ENCODE peak calls at places on chromosomes 16 and 17, in ten cellular contexts. One of them, this sample, is unnamed.

GRCh38 chr17:57889892-57890856 is 40.3 kb upstream of the MRPS23 start:
- DNase-seq in BE2C: peak
- DNase-seq in upper lobe of right lung: peak
- DNase-seq in stomach: peak
- DNase-seq in endodermal cell: peak
- DNase-seq in IMR-90: peak
- DNase-seq in tibial artery: peak
- DNase-seq in breast epithelium: peak
- DNase-seq in A549: peak
- DNase-seq in heart right ventricle: peak
- DNase-seq in this sample: peak

GRCh38 chr16:50198802-50199410 is 45.8 kb downstream of the TENT4B start:
- DNase-seq in BE2C: no peak
- DNase-seq in upper lobe of right lung: no peak
- DNase-seq in stomach: no peak
- DNase-seq in endodermal cell: no peak
- DNase-seq in IMR-90: no peak
- DNase-seq in tibial artery: no peak
- DNase-seq in breast epithelium: no peak
- DNase-seq in A549: no peak
- DNase-seq in heart right ventricle: no peak
- DNase-seq in this sample: no peak

GRCh38 chr17:42409467-42410351 is 13.3 kb downstream of the CAVIN1 start:
- DNase-seq in BE2C: no peak
- DNase-seq in upper lobe of right lung: peak
- DNase-seq in stomach: peak
- DNase-seq in endodermal cell: peak
- DNase-seq in IMR-90: peak
- DNase-seq in tibial artery: peak
- DNase-seq in breast epithelium: peak
- DNase-seq in A549: peak
- DNase-seq in heart right ventricle: peak
- DNase-seq in this sample: peak

GRCh38 chr16:50862818-50863672 is 121.2 kb downstream of the CYLD start:
- DNase-seq in BE2C: no peak
- DNase-seq in upper lobe of right lung: no peak
- DNase-seq in stomach: no peak
- DNase-seq in endodermal cell: no peak
- DNase-seq in IMR-90: no peak
- DNase-seq in tibial artery: no peak
- DNase-seq in breast epithelium: no peak
- DNase-seq in A549: no peak
- DNase-seq in heart right ventricle: no peak
- DNase-seq in this sample: no peak

GRCh38 chr16:6682142-6682811 is 650.4 kb upstream of the RBFOX1 start:
- DNase-seq in BE2C: peak
- DNase-seq in upper lobe of right lung: peak
- DNase-seq in stomach: peak
- DNase-seq in endodermal cell: peak
- DNase-seq in IMR-90: no peak
- DNase-seq in tibial artery: peak
- DNase-seq in breast epithelium: no peak
- DNase-seq in A549: peak
- DNase-seq in heart right ventricle: peak
- DNase-seq in this sample: no peak

GRCh38 chr17:29929006-29929543 is 953 bp downstream of the SSH2 start:
- DNase-seq in BE2C: peak
- DNase-seq in upper lobe of right lung: no peak
- DNase-seq in stomach: peak
- DNase-seq in endodermal cell: peak
- DNase-seq in IMR-90: no peak
- DNase-seq in tibial artery: no peak
- DNase-seq in breast epithelium: no peak
- DNase-seq in A549: no peak
- DNase-seq in heart right ventricle: no peak
- DNase-seq in this sample: no peak

GRCh38 chr17:41666708-41667279 is 21.9 kb upstream of the EIF1 start:
- DNase-seq in BE2C: peak
- DNase-seq in upper lobe of right lung: peak
- DNase-seq in stomach: peak
- DNase-seq in endodermal cell: peak
- DNase-seq in IMR-90: peak
- DNase-seq in tibial artery: peak
- DNase-seq in breast epithelium: peak
- DNase-seq in A549: peak
- DNase-seq in heart right ventricle: peak
- DNase-seq in this sample: peak

GRCh38 chr17:28973414-28973813 is 22.1 kb upstream of the PHF12 start:
- DNase-seq in BE2C: peak
- DNase-seq in upper lobe of right lung: peak
- DNase-seq in stomach: no peak
- DNase-seq in endodermal cell: no peak
- DNase-seq in IMR-90: peak
- DNase-seq in tibial artery: no peak
- DNase-seq in breast epithelium: no peak
- DNase-seq in A549: no peak
- DNase-seq in heart right ventricle: peak
- DNase-seq in this sample: peak

GRCh38 chr17:15291674-15292361 is 26.7 kb upstream of the PMP22 start:
- DNase-seq in BE2C: no peak
- DNase-seq in upper lobe of right lung: no peak
- DNase-seq in stomach: peak
- DNase-seq in endodermal cell: no peak
- DNase-seq in IMR-90: peak
- DNase-seq in tibial artery: no peak
- DNase-seq in breast epithelium: no peak
- DNase-seq in A549: no peak
- DNase-seq in heart right ventricle: no peak
- DNase-seq in this sample: peak

GRCh38 chr17:15289285-15290185 is 24.4 kb upstream of the PMP22 start:
- DNase-seq in BE2C: peak
- DNase-seq in upper lobe of right lung: no peak
- DNase-seq in stomach: no peak
- DNase-seq in endodermal cell: no peak
- DNase-seq in IMR-90: peak
- DNase-seq in tibial artery: no peak
- DNase-seq in breast epithelium: no peak
- DNase-seq in A549: peak
- DNase-seq in heart right ventricle: no peak
- DNase-seq in this sample: peak

GRCh38 chr17:15290186-15290536 is 25.0 kb upstream of the PMP22 start:
- DNase-seq in BE2C: no peak
- DNase-seq in upper lobe of right lung: no peak
- DNase-seq in stomach: no peak
- DNase-seq in endodermal cell: no peak
- DNase-seq in IMR-90: no peak
- DNase-seq in tibial artery: no peak
- DNase-seq in breast epithelium: no peak
- DNase-seq in A549: no peak
- DNase-seq in heart right ventricle: no peak
- DNase-seq in this sample: no peak

GRCh38 chr17:15288859-15289258 is 23.7 kb upstream of the PMP22 start:
- DNase-seq in BE2C: no peak
- DNase-seq in upper lobe of right lung: no peak
- DNase-seq in stomach: no peak
- DNase-seq in endodermal cell: no peak
- DNase-seq in IMR-90: no peak
- DNase-seq in tibial artery: no peak
- DNase-seq in breast epithelium: no peak
- DNase-seq in A549: no peak
- DNase-seq in heart right ventricle: no peak
- DNase-seq in this sample: no peak

DNA sequence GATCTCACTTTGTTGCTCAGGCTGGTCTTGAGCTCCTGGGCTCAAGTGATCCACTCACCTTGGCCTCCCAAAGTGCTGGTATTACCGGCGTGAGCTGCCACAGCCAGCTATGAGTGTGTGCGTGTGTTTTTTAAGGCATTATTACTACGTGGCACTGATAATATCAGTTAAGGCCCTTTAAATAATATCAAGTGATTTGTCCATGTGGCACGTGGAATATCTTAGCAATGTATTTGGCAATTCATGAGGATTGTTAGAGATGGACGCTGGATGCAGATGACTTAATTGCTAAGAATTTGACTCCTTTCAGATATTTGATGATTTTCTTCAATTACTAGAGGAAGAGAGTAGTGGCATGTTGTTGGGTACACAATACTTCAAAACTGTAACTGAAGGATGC is 25.5 kb upstream of the PMP22 start:
- DNase-seq in BE2C: no peak
- DNase-seq in upper lobe of right lung: no peak
- DNase-seq in stomach: no peak
- DNase-seq in endodermal cell: no peak
- DNase-seq in IMR-90: no peak
- DNase-seq in tibial artery: no peak
- DNase-seq in breast epithelium: no peak
- DNase-seq in A549: no peak
- DNase-seq in heart right ventricle: no peak
- DNase-seq in this sample: peak
- TF ChIP-seq CTCF in BE2C: no peak
- TF ChIP-seq CTCF in upper lobe of right lung: no peak
- TF ChIP-seq CTCF in stomach: no peak
- TF ChIP-seq CTCF in endodermal cell: no peak
- TF ChIP-seq CTCF in IMR-90: no peak
- TF ChIP-seq CTCF in tibial artery: no peak
- TF ChIP-seq CTCF in breast epithelium: no peak
- TF ChIP-seq CTCF in A549: no peak
- TF ChIP-seq CTCF in heart right ventricle: no peak
- TF ChIP-seq CTCF in this sample: no peak

DNA sequence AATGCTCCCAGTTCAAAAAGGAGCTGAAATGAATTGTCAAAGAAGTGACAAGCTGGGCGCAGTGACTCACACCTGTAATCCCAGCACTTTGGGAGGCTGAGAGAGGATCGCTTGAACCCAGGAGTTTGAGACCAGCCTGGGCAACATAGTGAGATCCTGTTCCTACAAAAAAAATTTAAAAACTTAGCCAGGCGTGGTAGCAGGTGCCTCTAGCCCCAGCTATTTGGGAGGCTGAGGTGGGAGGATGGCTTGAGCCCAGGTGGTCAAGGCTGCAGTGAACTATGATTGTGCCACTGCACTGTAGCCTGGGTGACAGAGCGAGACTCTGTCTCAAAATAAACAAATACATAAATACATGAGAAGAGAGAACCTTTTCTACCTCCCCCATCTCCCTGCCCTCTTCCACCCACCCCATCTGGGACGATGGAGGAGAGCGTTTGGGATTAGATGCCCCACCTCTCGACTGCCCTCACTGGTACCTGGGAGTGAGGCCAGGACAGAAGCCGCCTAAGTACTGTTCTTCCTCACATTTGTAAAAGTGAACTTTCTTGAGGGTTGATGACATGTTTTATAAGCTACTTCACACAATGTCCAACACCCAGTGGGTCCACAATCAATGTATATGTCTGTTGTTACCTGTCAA is 2.4 kb downstream of the IL4R start:
- DNase-seq in BE2C: no peak
- DNase-seq in upper lobe of right lung: no peak
- DNase-seq in stomach: no peak
- DNase-seq in endodermal cell: peak
- DNase-seq in IMR-90: no peak
- DNase-seq in tibial artery: no peak
- DNase-seq in breast epithelium: peak
- DNase-seq in A549: no peak
- DNase-seq in heart right ventricle: no peak
- DNase-seq in this sample: no peak
- H3K4me3 ChIP-seq in BE2C: no peak
- H3K4me3 ChIP-seq in upper lobe of right lung: peak
- H3K4me3 ChIP-seq in stomach: peak
- H3K4me3 ChIP-seq in endodermal cell: no peak
- H3K4me3 ChIP-seq in IMR-90: peak
- H3K4me3 ChIP-seq in tibial artery: peak
- H3K4me3 ChIP-seq in breast epithelium: peak
- H3K4me3 ChIP-seq in A549: no peak
- H3K4me3 ChIP-seq in heart right ventricle: no peak
- H3K4me3 ChIP-seq in this sample: no peak

GRCh38 chr17:81641825-81642489 is 5.0 kb downstream of the TSPAN10 start:
- DNase-seq in BE2C: no peak
- DNase-seq in upper lobe of right lung: no peak
- DNase-seq in stomach: no peak
- DNase-seq in endodermal cell: peak
- DNase-seq in IMR-90: peak
- DNase-seq in tibial artery: no peak
- DNase-seq in breast epithelium: no peak
- DNase-seq in A549: peak
- DNase-seq in heart right ventricle: no peak
- DNase-seq in this sample: peak
- TF ChIP-seq CTCF in BE2C: no peak
- TF ChIP-seq CTCF in upper lobe of right lung: no peak
- TF ChIP-seq CTCF in stomach: no peak
- TF ChIP-seq CTCF in endodermal cell: no peak
- TF ChIP-seq CTCF in IMR-90: no peak
- TF ChIP-seq CTCF in tibial artery: no peak
- TF ChIP-seq CTCF in breast epithelium: no peak
- TF ChIP-seq CTCF in A549: no peak
- TF ChIP-seq CTCF in heart right ventricle: no peak
- TF ChIP-seq CTCF in this sample: no peak

GRCh38 chr16:85327731-85328664 is 215.7 kb upstream of the CIBAR2 start:
- DNase-seq in BE2C: peak
- DNase-seq in upper lobe of right lung: peak
- DNase-seq in stomach: no peak
- DNase-seq in endodermal cell: peak
- DNase-seq in IMR-90: no peak
- DNase-seq in tibial artery: no peak
- DNase-seq in breast epithelium: no peak
- DNase-seq in A549: no peak
- DNase-seq in heart right ventricle: no peak
- DNase-seq in this sample: no peak

GRCh38 chr16:85330694-85331188 is 218.5 kb upstream of the CIBAR2 start:
- DNase-seq in BE2C: peak
- DNase-seq in upper lobe of right lung: no peak
- DNase-seq in stomach: no peak
- DNase-seq in endodermal cell: peak
- DNase-seq in IMR-90: peak
- DNase-seq in tibial artery: peak
- DNase-seq in breast epithelium: no peak
- DNase-seq in A549: peak
- DNase-seq in heart right ventricle: no peak
- DNase-seq in this sample: peak

GRCh38 chr16:85329999-85330693 is 217.9 kb upstream of the CIBAR2 start:
- DNase-seq in BE2C: no peak
- DNase-seq in upper lobe of right lung: no peak
- DNase-seq in stomach: no peak
- DNase-seq in endodermal cell: peak
- DNase-seq in IMR-90: no peak
- DNase-seq in tibial artery: no peak
- DNase-seq in breast epithelium: no peak
- DNase-seq in A549: no peak
- DNase-seq in heart right ventricle: no peak
- DNase-seq in this sample: no peak

GRCh38 chr16:85328665-85329058 is 216.4 kb upstream of the CIBAR2 start:
- DNase-seq in BE2C: peak
- DNase-seq in upper lobe of right lung: no peak
- DNase-seq in stomach: no peak
- DNase-seq in endodermal cell: peak
- DNase-seq in IMR-90: no peak
- DNase-seq in tibial artery: no peak
- DNase-seq in breast epithelium: no peak
- DNase-seq in A549: no peak
- DNase-seq in heart right ventricle: no peak
- DNase-seq in this sample: no peak

DNA sequence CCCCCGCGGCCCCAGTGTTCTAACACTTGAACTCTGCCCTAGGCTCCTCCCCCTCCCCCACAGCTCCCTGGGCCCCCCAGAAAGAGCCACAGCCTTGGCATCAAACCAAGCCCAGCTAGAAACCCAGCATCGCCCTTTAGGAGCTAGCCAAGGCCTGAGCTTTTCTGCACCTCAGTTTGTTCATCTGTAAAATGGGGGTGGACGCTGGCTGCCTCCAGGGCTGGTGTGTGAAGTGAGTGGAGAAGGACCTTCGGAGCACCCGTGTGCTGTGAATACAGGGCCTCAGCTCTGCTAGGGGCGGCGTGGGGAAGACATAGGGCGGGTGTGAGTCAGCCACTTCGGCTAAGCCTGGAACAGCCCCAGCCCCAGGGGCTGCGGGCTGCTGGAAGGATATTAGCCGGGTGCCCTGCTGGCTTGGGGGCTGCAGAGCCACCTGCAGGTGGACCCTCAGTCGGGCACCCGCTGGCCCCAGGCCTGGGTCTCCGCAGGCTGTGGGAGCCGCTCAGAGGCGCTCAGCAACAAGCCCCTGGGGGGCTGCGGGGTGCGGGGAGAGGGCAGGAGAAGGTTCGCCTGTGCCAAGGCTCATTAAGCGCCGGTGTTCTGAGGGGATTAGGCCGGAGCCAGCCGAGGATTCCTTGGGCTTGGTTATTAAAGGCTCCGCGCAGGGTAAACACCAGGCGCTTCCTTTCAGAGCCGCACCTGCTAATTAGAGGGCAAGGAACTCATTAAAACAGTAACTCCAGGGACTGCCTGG is 217.0 kb upstream of the CIBAR2 start:
- DNase-seq in BE2C: peak
- DNase-seq in upper lobe of right lung: no peak
- DNase-seq in stomach: peak
- DNase-seq in endodermal cell: peak
- DNase-seq in IMR-90: peak
- DNase-seq in tibial artery: no peak
- DNase-seq in breast epithelium: no peak
- DNase-seq in A549: no peak
- DNase-seq in heart right ventricle: no peak
- DNase-seq in this sample: no peak
- H3K4me3 ChIP-seq in BE2C: no peak
- H3K4me3 ChIP-seq in upper lobe of right lung: no peak
- H3K4me3 ChIP-seq in stomach: no peak
- H3K4me3 ChIP-seq in endodermal cell: peak
- H3K4me3 ChIP-seq in IMR-90: no peak
- H3K4me3 ChIP-seq in tibial artery: no peak
- H3K4me3 ChIP-seq in breast epithelium: no peak
- H3K4me3 ChIP-seq in A549: no peak
- H3K4me3 ChIP-seq in heart right ventricle: no peak
- H3K4me3 ChIP-seq in this sample: no peak